ENCODE peak calls at places on chromosomes 13 and 19, in eight cellular contexts. Y, M, O, I, R, P, J and Q are unnamed samples.

GRCh38 chr19:53993448-53993847 is 2.0 kb downstream of the CACNG6 start:
- DNase-seq in Y (no peak), M (no peak), O (no peak), I (no peak), R (no peak), P (no peak), J (no peak), Q (no peak)

GRCh38 chr13:72952529-72953141 is 106.2 kb upstream of the KLF5 start:
- DNase-seq in Y (no peak), M (no peak), O (no peak), I (no peak), R (no peak), P (no peak), J (no peak), Q (no peak)

GRCh38 chr13:107819071-107819470 is 396.3 kb downstream of the LIG4 start:
- DNase-seq in Y (no peak), M (no peak), O (no peak), I (no peak), R (no peak), P (no peak), J (no peak), Q (no peak)

GRCh38 chr13:48575014-48575413 is 42.1 kb upstream of the RCBTB2 start:
- DNase-seq in Y (no peak), M (no peak), O (no peak), I (no peak), R (no peak), P (no peak), J (no peak), Q (no peak)

GRCh38 chr13:39297664-39298171 is 259.5 kb downstream of the NHLRC3 start:
- DNase-seq in Y (no peak), M (peak), O (no peak), I (no peak), R (no peak), P (no peak), J (no peak), Q (no peak)

GRCh38 chr13:49551245-49551644 is 34.1 kb downstream of the RCBTB1 start:
- DNase-seq in Y (no peak), M (no peak), O (no peak), I (no peak), R (no peak), P (no peak), J (no peak), Q (no peak)

GRCh38 chr19:39380521-39381502 is 10.1 kb downstream of the PAF1 start:
- DNase-seq in Y (no peak), M (no peak), O (no peak), I (no peak), R (no peak), P (no peak), J (no peak), Q (no peak)

GRCh38 chr19:491146-491741 is 5.0 kb upstream of the MADCAM1 start:
- DNase-seq in Y (no peak), M (no peak), O (no peak), I (no peak), R (no peak), P (no peak), J (no peak), Q (no peak)

GRCh38 chr19:50357178-50358100 is 8.0 kb downstream of the NAPSA start:
- DNase-seq in Y (no peak), M (peak), O (peak), I (peak), R (peak), P (peak), J (peak), Q (no peak)

GRCh38 chr13:51243227-51243626 is 21.0 kb downstream of the FAM124A start:
- DNase-seq in Y (no peak), M (no peak), O (no peak), I (no peak), R (no peak), P (no peak), J (no peak), Q (no peak)

GRCh38 chr19:54556194-54556593 is 17.4 kb upstream of the LILRA2 start:
- DNase-seq in Y (no peak), M (no peak), O (no peak), I (no peak), R (no peak), P (no peak), J (no peak), Q (no peak)

GRCh38 chr19:8208710-8209110 is 460 bp upstream of the CERS4 start:
- DNase-seq in Y (no peak), M (peak), O (no peak), I (no peak), R (no peak), P (no peak), J (no peak), Q (no peak)

GRCh38 chr19:2661615-2662014 is 40.9 kb downstream of the GNG7 start:
- DNase-seq in Y (no peak), M (no peak), O (no peak), I (no peak), R (peak), P (no peak), J (no peak), Q (no peak)

GRCh38 chr19:18897108-18898029 is 1.4 kb upstream of the CERS1 start:
- DNase-seq in Y (no peak), M (no peak), O (no peak), I (no peak), R (no peak), P (no peak), J (no peak), Q (no peak)

GRCh38 chr13:95497307-95497943 is 55.1 kb upstream of the CLDN10 start:
- DNase-seq in Y (no peak), M (no peak), O (no peak), I (no peak), R (no peak), P (no peak), J (no peak), Q (no peak)

GRCh38 chr19:48308695-48309586 is 16.4 kb upstream of the EMP3 start:
- DNase-seq in Y (no peak), M (no peak), O (no peak), I (no peak), R (no peak), P (no peak), J (no peak), Q (no peak)
- TF ChIP-seq CTCF in Y (peak), M (peak), O (peak), I (peak), R (no peak), P (no peak), J (peak), Q (peak)

GRCh38 chr19:16889883-16890460 is 1.2 kb downstream of the F2RL3 start:
- DNase-seq in Y (no peak), M (no peak), O (no peak), I (no peak), R (no peak), P (no peak), J (no peak), Q (no peak)
- TF ChIP-seq CTCF in Y (no peak), M (no peak), O (no peak), I (no peak), R (no peak), P (no peak), J (no peak), Q (no peak)

GRCh38 chr13:70613295-70613694 is 505.0 kb upstream of the KLHL1 start:
- DNase-seq in Y (no peak), M (no peak), O (no peak), I (no peak), R (no peak), P (no peak), J (no peak), Q (no peak)
- TF ChIP-seq CTCF in Y (no peak), M (no peak), O (no peak), I (peak), R (no peak), P (peak), J (no peak), Q (peak)

GRCh38 chr19:49217382-49217781 is 59.8 kb downstream of the TRPM4 start:
- DNase-seq in Y (no peak), M (peak), O (peak), I (no peak), R (no peak), P (no peak), J (no peak), Q (no peak)

GRCh38 chr19:49222528-49222927 is 64.9 kb downstream of the TRPM4 start:
- DNase-seq in Y (no peak), M (no peak), O (no peak), I (no peak), R (no peak), P (no peak), J (no peak), Q (no peak)

GRCh38 chr19:49224856-49225255 is 67.3 kb downstream of the TRPM4 start:
- DNase-seq in Y (no peak), M (peak), O (peak), I (no peak), R (peak), P (peak), J (peak), Q (no peak)

GRCh38 chr19:49223472-49223871 is 65.9 kb downstream of the TRPM4 start:
- DNase-seq in Y (no peak), M (no peak), O (no peak), I (no peak), R (no peak), P (no peak), J (no peak), Q (no peak)

DNA sequence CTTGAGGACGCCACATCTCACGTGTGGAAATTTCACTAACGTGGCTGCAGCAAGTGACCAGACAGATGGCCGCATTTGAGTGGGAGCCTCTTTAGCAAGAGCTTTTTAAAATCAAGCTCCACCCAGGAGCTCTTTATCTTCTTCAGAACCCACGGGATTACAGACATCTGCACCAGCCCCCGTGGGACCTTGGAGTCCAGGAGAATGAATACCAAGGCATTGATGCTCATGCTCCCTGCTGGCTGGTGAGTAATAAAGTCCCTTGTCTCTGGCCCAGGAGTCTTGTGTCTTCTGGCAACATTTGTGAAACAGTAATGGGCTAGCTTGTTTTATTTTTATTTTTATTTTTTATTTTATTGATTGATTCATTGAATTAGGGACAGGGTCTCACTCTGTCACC is 64.4 kb downstream of the TRPM4 start:
- DNase-seq in Y (no peak), M (peak), O (no peak), I (no peak), R (no peak), P (no peak), J (no peak), Q (no peak)
- TF ChIP-seq CTCF in Y (no peak), M (no peak), O (no peak), I (no peak), R (no peak), P (no peak), J (no peak), Q (no peak)

GRCh38 chr13:30552567-30552966 is 65.2 kb upstream of the USPL1 start:
- DNase-seq in Y (no peak), M (no peak), O (no peak), I (no peak), R (no peak), P (no peak), J (no peak), Q (no peak)

GRCh38 chr13:30545320-30545719 is 72.4 kb upstream of the USPL1 start:
- DNase-seq in Y (no peak), M (no peak), O (no peak), I (no peak), R (no peak), P (no peak), J (no peak), Q (no peak)

GRCh38 chr13:30551194-30551593 is 66.5 kb upstream of the USPL1 start:
- DNase-seq in Y (no peak), M (peak), O (no peak), I (no peak), R (no peak), P (no peak), J (no peak), Q (no peak)
- TF ChIP-seq CTCF in Y (peak), M (peak), O (peak), I (peak), R (peak), P (peak), J (peak), Q (peak)